ENCODE peak calls at places on chromosomes 12 and 14, in four cellular contexts. One of them, this sample, is unnamed.

GRCh38 chr12:118512669-118513068 is 136.3 kb downstream of the SUDS3 start:
- DNase-seq in GM23338: no peak
- DNase-seq in M059J: no peak
- DNase-seq in cardiac fibroblast: no peak
- DNase-seq in this sample: no peak

GRCh38 chr14:75981826-75982723 is at the start of gene TGFB3:
- DNase-seq in M059J: peak; percentile 86
- DNase-seq in cardiac fibroblast: peak; percentile 96
- DNase-seq in GM23338: peak; percentile 88
- DNase-seq in this sample: peak; percentile 86

GRCh38 chr12:124175731-124176130 is 119.2 kb upstream of the RFLNA start:
- DNase-seq in M059J: no peak
- DNase-seq in cardiac fibroblast: no peak
- DNase-seq in GM23338: no peak
- DNase-seq in this sample: no peak

GRCh38 chr14:24674204-24674970 is 40.4 kb upstream of the GZMB start:
- DNase-seq in cardiac fibroblast: no peak
- DNase-seq in M059J: no peak
- DNase-seq in GM23338: no peak
- DNase-seq in this sample: no peak

GRCh38 chr12:70327541-70327940 is 38.5 kb upstream of the KCNMB4 start:
- DNase-seq in M059J: no peak
- DNase-seq in cardiac fibroblast: no peak
- DNase-seq in GM23338: no peak
- DNase-seq in this sample: no peak

GRCh38 chr14:73651005-73651404 is 6.2 kb downstream of the DNAL1 start:
- DNase-seq in cardiac fibroblast: no peak
- DNase-seq in GM23338: no peak
- DNase-seq in M059J: no peak
- DNase-seq in this sample: no peak

GRCh38 chr12:103786201-103786600 is 54.8 kb downstream of the NT5DC3 start:
- DNase-seq in M059J: no peak
- DNase-seq in cardiac fibroblast: no peak
- DNase-seq in GM23338: no peak
- DNase-seq in this sample: no peak

GRCh38 chr14:89813485-89814080 is 140.9 kb downstream of the EFCAB11 start:
- DNase-seq in GM23338: peak; percentile 67
- DNase-seq in cardiac fibroblast: peak; percentile 69
- DNase-seq in M059J: peak; percentile 40
- DNase-seq in this sample: peak; percentile 44

GRCh38 chr14:94390372-94391086 is 2.1 kb upstream of the SERPINA1 start:
- DNase-seq in cardiac fibroblast: peak; percentile 53
- DNase-seq in GM23338: peak; percentile 24
- DNase-seq in M059J: peak; percentile 15
- DNase-seq in this sample: no peak

GRCh38 chr12:75765170-75766059 is 254.0 kb upstream of the KRR1 start:
- DNase-seq in cardiac fibroblast: no peak
- DNase-seq in M059J: no peak
- DNase-seq in GM23338: no peak
- DNase-seq in this sample: no peak

GRCh38 chr12:100827901-100828520 is 33.4 kb downstream of the ANO4 start:
- DNase-seq in GM23338: peak; percentile 71
- DNase-seq in M059J: peak; percentile 41
- DNase-seq in cardiac fibroblast: peak; percentile 62
- DNase-seq in this sample: no peak

GRCh38 chr12:124716208-124717141 is 147.2 kb downstream of the SCARB1 start:
- DNase-seq in cardiac fibroblast: no peak
- DNase-seq in GM23338: no peak
- DNase-seq in M059J: no peak
- DNase-seq in this sample: no peak

GRCh38 chr12:130669205-130669557 is 46.9 kb downstream of the RIMBP2 start:
- DNase-seq in GM23338: no peak
- DNase-seq in M059J: no peak
- DNase-seq in cardiac fibroblast: no peak
- DNase-seq in this sample: no peak

GRCh38 chr14:71645656-71646055 is 286.6 kb upstream of the RGS6 start:
- DNase-seq in M059J: no peak
- DNase-seq in GM23338: no peak
- DNase-seq in cardiac fibroblast: peak; percentile 60
- DNase-seq in this sample: no peak

GRCh38 chr12:92297932-92298681 is 152.5 kb upstream of the BTG1 start:
- DNase-seq in GM23338: no peak
- DNase-seq in cardiac fibroblast: peak; percentile 66
- DNase-seq in M059J: peak; percentile 91
- DNase-seq in this sample: no peak

GRCh38 chr14:76863724-76864407 is 37.7 kb downstream of the LRRC74A start:
- DNase-seq in GM23338: no peak
- DNase-seq in cardiac fibroblast: peak; percentile 51
- DNase-seq in M059J: no peak
- DNase-seq in this sample: no peak

GRCh38 chr14:100108840-100109593 is 43.8 kb downstream of the EVL start:
- DNase-seq in GM23338: no peak
- DNase-seq in M059J: peak; percentile 9
- DNase-seq in cardiac fibroblast: no peak
- DNase-seq in this sample: no peak

GRCh38 chr12:124411291-124411878 is 116.5 kb downstream of the RFLNA start:
- DNase-seq in M059J: peak; percentile 96
- DNase-seq in GM23338: no peak
- DNase-seq in cardiac fibroblast: peak; percentile 92
- DNase-seq in this sample: no peak

GRCh38 chr14:77376380-77376770 is 519 bp downstream of the TMED8 start:
- DNase-seq in M059J: peak; percentile 24
- DNase-seq in GM23338: peak; percentile 49
- DNase-seq in cardiac fibroblast: peak; percentile 25
- DNase-seq in this sample: peak; percentile 41

GRCh38 chr14:30354439-30354838 is 204.5 kb upstream of the G2E3 start:
- DNase-seq in GM23338: no peak
- DNase-seq in M059J: no peak
- DNase-seq in cardiac fibroblast: no peak
- DNase-seq in this sample: no peak

GRCh38 chr12:105423921-105424320 is 93.4 kb downstream of the C12orf75 start:
- DNase-seq in M059J: no peak
- DNase-seq in cardiac fibroblast: no peak
- DNase-seq in GM23338: no peak
- DNase-seq in this sample: no peak

GRCh38 chr14:22422238-22422637 is 166.8 kb downstream of the DAD1 start:
- DNase-seq in cardiac fibroblast: no peak
- DNase-seq in M059J: no peak
- DNase-seq in GM23338: no peak
- DNase-seq in this sample: no peak

GRCh38 chr12:12511021-12511783 is 51.5 kb downstream of the DUSP16 start:
- DNase-seq in GM23338: no peak
- DNase-seq in M059J: no peak
- DNase-seq in cardiac fibroblast: no peak
- DNase-seq in this sample: no peak

GRCh38 chr14:94213741-94214140 is 39.6 kb downstream of the PPP4R4 start:
- DNase-seq in M059J: no peak
- DNase-seq in GM23338: no peak
- DNase-seq in cardiac fibroblast: no peak
- DNase-seq in this sample: no peak

GRCh38 chr12:59808317-59808910 is 212.6 kb downstream of the SLC16A7 start:
- DNase-seq in M059J: peak; percentile 27
- DNase-seq in cardiac fibroblast: peak; percentile 60
- DNase-seq in GM23338: peak; percentile 73
- DNase-seq in this sample: no peak